ENCODE peak calls at places on chromosomes 16 and 17, in ten cellular contexts. L, D, S, X, C, T, M, P, H and Y are unnamed samples.

GRCh38 chr17:78976907-78977680 is 2.6 kb downstream of the LGALS3BP start:
- DNase-seq in L (no peak), D (no peak), S (no peak), X (no peak), C (no peak), T (no peak), M (no peak), P (no peak), H (no peak), Y (no peak)

GRCh38 chr17:40718904-40719303 is 15.4 kb upstream of the KRT24 start:
- DNase-seq in L (no peak), D (no peak), S (no peak), X (no peak), C (no peak), T (no peak), M (no peak), P (no peak), H (no peak), Y (peak)

GRCh38 chr17:58232707-58233156 is 5.7 kb upstream of the LPO start:
- DNase-seq in L (peak), D (peak), S (peak), X (peak), C (no peak), T (peak), M (no peak), P (no peak), H (no peak), Y (no peak)

GRCh38 chr16:67917852-67918236 is 13.8 kb downstream of the CTRL start:
- DNase-seq in L (peak), D (peak), S (no peak), X (peak), C (no peak), T (no peak), M (no peak), P (peak), H (no peak), Y (no peak)

GRCh38 chr16:46822270-46822669 is 8.7 kb downstream of the C16orf87 start:
- DNase-seq in L (peak), D (no peak), S (no peak), X (peak), C (no peak), T (peak), M (no peak), P (no peak), H (no peak), Y (no peak)

GRCh38 chr17:52419256-52419655 is 260.7 kb upstream of the CA10 start:
- DNase-seq in L (no peak), D (no peak), S (no peak), X (no peak), C (no peak), T (no peak), M (peak), P (no peak), H (no peak), Y (no peak)

GRCh38 chr16:81180578-81180977 is 57.9 kb upstream of the BCO1 start:
- DNase-seq in L (no peak), D (no peak), S (no peak), X (peak), C (no peak), T (no peak), M (no peak), P (no peak), H (no peak), Y (no peak)

GRCh38 chr17:71980171-71980570 is 140.6 kb upstream of the SOX9 start:
- DNase-seq in L (peak), D (no peak), S (no peak), X (no peak), C (no peak), T (no peak), M (no peak), P (no peak), H (no peak), Y (no peak)

DNA sequence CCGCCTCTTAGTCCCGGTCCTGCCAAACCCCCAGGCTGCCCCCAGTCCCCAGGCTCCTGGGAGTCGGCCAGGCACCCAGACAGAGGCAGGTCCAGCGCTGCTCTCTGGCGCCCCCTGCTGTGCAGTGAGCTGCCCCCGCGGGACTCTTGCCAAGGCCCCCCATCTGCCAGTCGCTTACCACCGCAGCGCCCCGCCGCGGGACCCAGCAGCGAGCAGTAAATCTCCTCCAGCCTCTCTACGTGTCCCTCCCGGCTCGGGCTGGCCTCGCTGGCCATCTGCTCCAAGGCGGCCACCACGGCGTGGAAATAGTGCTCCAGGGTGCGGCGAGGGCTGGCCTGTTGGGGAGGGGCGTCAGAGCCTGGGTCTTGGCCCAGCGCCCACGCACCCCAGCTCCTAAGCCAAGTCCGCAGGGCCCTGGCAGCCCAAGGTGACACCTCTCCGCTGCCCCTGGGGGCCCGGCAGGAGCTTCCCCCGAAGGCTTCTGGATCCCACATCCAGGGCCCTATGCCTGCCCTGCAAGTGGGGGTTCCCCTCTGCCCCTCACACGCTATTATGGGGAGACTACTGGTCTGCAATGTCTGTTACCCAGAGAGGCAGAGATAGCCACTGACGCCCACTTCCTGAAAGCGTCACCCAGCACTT is 33.7 kb upstream of the MFSD6L start:
- DNase-seq in L (no peak), D (no peak), S (peak), X (no peak), C (peak), T (peak), M (no peak), P (peak), H (no peak), Y (peak)
- TF ChIP-seq CTCF in L (peak), D (no peak), S (peak), X (peak), C (peak), T (peak), M (no peak), P (peak), H (peak), Y (peak)

GRCh38 chr16:89371968-89372634 is 118.3 kb downstream of the ANKRD11 start:
- DNase-seq in L (no peak), D (no peak), S (no peak), X (peak), C (no peak), T (no peak), M (no peak), P (no peak), H (no peak), Y (no peak)

GRCh38 chr16:89375686-89376085 is 114.7 kb downstream of the ANKRD11 start:
- DNase-seq in L (no peak), D (no peak), S (no peak), X (no peak), C (no peak), T (no peak), M (no peak), P (no peak), H (no peak), Y (no peak)

GRCh38 chr16:89373355-89374110 is 116.8 kb downstream of the ANKRD11 start:
- DNase-seq in L (peak), D (no peak), S (no peak), X (peak), C (no peak), T (no peak), M (peak), P (no peak), H (peak), Y (no peak)

GRCh38 chr16:89375021-89375420 is 115.3 kb downstream of the ANKRD11 start:
- DNase-seq in L (no peak), D (no peak), S (no peak), X (peak), C (no peak), T (peak), M (no peak), P (no peak), H (no peak), Y (no peak)

GRCh38 chr16:89374393-89374948 is 115.9 kb downstream of the ANKRD11 start:
- DNase-seq in L (no peak), D (no peak), S (peak), X (peak), C (peak), T (no peak), M (no peak), P (no peak), H (peak), Y (no peak)
- TF ChIP-seq CTCF in L (no peak), D (no peak), S (no peak), X (peak), C (no peak), T (no peak), M (no peak), P (no peak), H (peak), Y (no peak)

DNA sequence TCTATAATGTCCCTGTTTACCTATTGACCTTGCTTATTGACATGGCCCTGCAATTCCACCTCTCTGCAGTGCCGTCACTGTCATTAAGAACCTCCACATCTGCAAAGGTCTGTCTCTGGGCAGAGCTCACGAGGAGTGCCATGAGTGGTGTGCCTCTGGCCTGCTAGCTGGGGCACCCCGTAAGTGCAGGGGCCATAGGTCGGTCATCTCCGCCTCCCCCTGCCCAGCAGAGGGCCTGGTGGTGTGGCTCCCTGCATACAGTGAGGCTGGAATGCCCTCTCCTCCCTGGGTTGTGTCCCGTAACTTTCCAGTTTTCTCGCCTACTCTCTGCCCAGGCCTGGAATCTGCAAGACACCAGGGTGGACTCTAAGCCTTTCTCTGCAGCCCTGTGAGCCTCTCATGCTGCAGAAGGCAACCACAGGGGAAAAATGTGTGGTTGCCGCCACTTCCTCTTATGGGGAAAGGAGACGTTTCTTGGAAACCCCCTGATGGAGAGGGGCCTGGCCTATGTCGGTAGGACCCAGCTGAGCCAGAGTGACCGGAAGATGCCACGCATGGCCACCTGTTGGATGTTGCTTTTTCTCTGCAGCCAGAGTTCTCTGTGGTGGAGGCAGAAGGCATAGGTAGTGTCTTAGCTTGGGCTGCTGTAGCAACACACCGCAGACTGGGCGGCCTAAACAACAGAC is 2.7 kb upstream of the SNX20 start:
- DNase-seq in L (no peak), D (no peak), S (no peak), X (no peak), C (no peak), T (peak), M (no peak), P (no peak), H (no peak), Y (no peak)
- TF ChIP-seq CTCF in L (no peak), D (no peak), S (no peak), X (no peak), C (no peak), T (no peak), M (no peak), P (no peak), H (no peak), Y (no peak)

DNA sequence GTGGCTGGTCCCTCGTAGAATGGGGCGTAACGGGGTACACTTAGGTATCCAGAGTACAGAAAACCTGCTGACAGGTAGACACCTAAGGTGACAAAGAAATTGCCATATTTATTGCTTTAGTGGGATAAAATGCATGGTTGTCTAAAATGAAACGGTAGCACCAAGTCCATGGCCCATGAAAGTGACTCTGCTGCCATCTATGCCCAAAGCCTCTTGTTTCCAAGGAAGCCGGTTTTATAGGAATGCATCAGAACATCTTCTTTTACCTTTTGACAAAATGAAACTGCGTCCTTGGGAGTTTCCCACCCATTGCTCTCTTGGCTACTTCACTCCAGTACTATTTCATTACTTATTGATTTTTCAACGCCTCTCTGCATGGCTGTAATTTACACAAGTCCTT is 151.3 kb upstream of the ZFHX3 start:
- DNase-seq in L (no peak), D (no peak), S (no peak), X (no peak), C (no peak), T (no peak), M (no peak), P (no peak), H (no peak), Y (no peak)
- TF ChIP-seq CTCF in L (no peak), D (no peak), S (no peak), X (no peak), C (no peak), T (no peak), M (no peak), P (no peak), H (no peak), Y (no peak)